ENCODE peak calls at places on chromosomes 4 and X, in eight cellular contexts. One of them, this sample, is unnamed.

GRCh38 chrX:134548257-134548732 is 88.3 kb downstream of the HPRT1 start:
- DNase-seq in brain microvascular endothelial cell: no peak
- DNase-seq in tibial nerve: no peak
- DNase-seq in cardiac fibroblast: no peak
- DNase-seq in SK-N-SH: peak
- DNase-seq in RWPE1: no peak
- DNase-seq in GM23338: peak
- DNase-seq in transverse colon: no peak
- DNase-seq in this sample: peak

GRCh38 chr4:173424899-173425805 is 26.2 kb upstream of the SCRG1 start:
- DNase-seq in cardiac fibroblast: peak
- DNase-seq in transverse colon: no peak
- DNase-seq in RWPE1: no peak
- DNase-seq in SK-N-SH: no peak
- DNase-seq in tibial nerve: no peak
- DNase-seq in brain microvascular endothelial cell: peak
- DNase-seq in GM23338: no peak
- DNase-seq in this sample: peak

GRCh38 chr4:77002721-77003120 is 53.2 kb downstream of the SEPTIN11 start:
- DNase-seq in GM23338: no peak
- DNase-seq in cardiac fibroblast: no peak
- DNase-seq in transverse colon: no peak
- DNase-seq in brain microvascular endothelial cell: no peak
- DNase-seq in SK-N-SH: no peak
- DNase-seq in tibial nerve: no peak
- DNase-seq in RWPE1: no peak
- DNase-seq in this sample: no peak

GRCh38 chr4:74228691-74229640 is 71.0 kb downstream of the MTHFD2L start:
- DNase-seq in cardiac fibroblast: peak
- DNase-seq in transverse colon: peak
- DNase-seq in GM23338: peak
- DNase-seq in RWPE1: peak
- DNase-seq in tibial nerve: peak
- DNase-seq in brain microvascular endothelial cell: peak
- DNase-seq in SK-N-SH: peak
- DNase-seq in this sample: peak

GRCh38 chr4:128228021-128228571 is 59.5 kb downstream of the PGRMC2 start:
- DNase-seq in GM23338: no peak
- DNase-seq in SK-N-SH: no peak
- DNase-seq in cardiac fibroblast: no peak
- DNase-seq in tibial nerve: no peak
- DNase-seq in RWPE1: peak
- DNase-seq in transverse colon: no peak
- DNase-seq in brain microvascular endothelial cell: no peak
- DNase-seq in this sample: no peak

GRCh38 chr4:138329506-138330070 is 87.4 kb upstream of the SLC7A11 start:
- DNase-seq in SK-N-SH: no peak
- DNase-seq in cardiac fibroblast: no peak
- DNase-seq in transverse colon: no peak
- DNase-seq in RWPE1: no peak
- DNase-seq in GM23338: no peak
- DNase-seq in brain microvascular endothelial cell: no peak
- DNase-seq in tibial nerve: no peak
- DNase-seq in this sample: no peak

GRCh38 chr4:94127707-94128328 is 79.8 kb upstream of the SMARCAD1 start:
- DNase-seq in cardiac fibroblast: peak
- DNase-seq in tibial nerve: no peak
- DNase-seq in GM23338: peak
- DNase-seq in RWPE1: peak
- DNase-seq in brain microvascular endothelial cell: no peak
- DNase-seq in SK-N-SH: peak
- DNase-seq in transverse colon: no peak
- DNase-seq in this sample: peak

GRCh38 chrX:155949098-155949497 is 48.4 kb upstream of the IL9R start:
- DNase-seq in tibial nerve: no peak
- DNase-seq in cardiac fibroblast: peak
- DNase-seq in transverse colon: no peak
- DNase-seq in RWPE1: peak
- DNase-seq in SK-N-SH: no peak
- DNase-seq in GM23338: no peak
- DNase-seq in brain microvascular endothelial cell: no peak
- DNase-seq in this sample: no peak

GRCh38 chr4:168731706-168732414 is 235.0 kb downstream of the PALLD start:
- DNase-seq in RWPE1: no peak
- DNase-seq in GM23338: no peak
- DNase-seq in cardiac fibroblast: no peak
- DNase-seq in SK-N-SH: no peak
- DNase-seq in transverse colon: no peak
- DNase-seq in brain microvascular endothelial cell: no peak
- DNase-seq in tibial nerve: no peak
- DNase-seq in this sample: no peak

GRCh38 chrX:45709381-45709780 is 508.7 kb upstream of the DIPK2B start:
- DNase-seq in cardiac fibroblast: no peak
- DNase-seq in transverse colon: no peak
- DNase-seq in RWPE1: no peak
- DNase-seq in tibial nerve: no peak
- DNase-seq in GM23338: no peak
- DNase-seq in brain microvascular endothelial cell: no peak
- DNase-seq in SK-N-SH: no peak
- DNase-seq in this sample: peak

GRCh38 chrX:100647095-100647494 is 3.1 kb downstream of the SRPX2 start:
- DNase-seq in SK-N-SH: no peak
- DNase-seq in brain microvascular endothelial cell: no peak
- DNase-seq in cardiac fibroblast: peak
- DNase-seq in transverse colon: no peak
- DNase-seq in tibial nerve: peak
- DNase-seq in RWPE1: no peak
- DNase-seq in GM23338: no peak
- DNase-seq in this sample: peak

GRCh38 chr4:52028970-52029369 is 8.8 kb upstream of the LRRC66 start:
- DNase-seq in tibial nerve: no peak
- DNase-seq in brain microvascular endothelial cell: peak
- DNase-seq in transverse colon: no peak
- DNase-seq in GM23338: no peak
- DNase-seq in cardiac fibroblast: peak
- DNase-seq in RWPE1: peak
- DNase-seq in SK-N-SH: no peak
- DNase-seq in this sample: peak

GRCh38 chr4:154018659-154019058 is 229.8 kb upstream of the SFRP2 start:
- DNase-seq in tibial nerve: no peak
- DNase-seq in SK-N-SH: peak
- DNase-seq in cardiac fibroblast: no peak
- DNase-seq in brain microvascular endothelial cell: no peak
- DNase-seq in RWPE1: no peak
- DNase-seq in transverse colon: no peak
- DNase-seq in GM23338: peak
- DNase-seq in this sample: no peak

GRCh38 chr4:25310066-25310824 is 2.3 kb upstream of the ZCCHC4 start:
- DNase-seq in cardiac fibroblast: no peak
- DNase-seq in transverse colon: no peak
- DNase-seq in tibial nerve: no peak
- DNase-seq in brain microvascular endothelial cell: no peak
- DNase-seq in RWPE1: no peak
- DNase-seq in SK-N-SH: no peak
- DNase-seq in GM23338: no peak
- DNase-seq in this sample: no peak

GRCh38 chr4:80335554-80336358 is at the start of gene CFAP299:
- DNase-seq in transverse colon: peak
- DNase-seq in RWPE1: peak
- DNase-seq in brain microvascular endothelial cell: peak
- DNase-seq in tibial nerve: peak
- DNase-seq in GM23338: peak
- DNase-seq in SK-N-SH: peak
- DNase-seq in cardiac fibroblast: peak
- DNase-seq in this sample: peak

GRCh38 chrX:48785156-48785524 is 1.2 kb upstream of the GATA1 start:
- DNase-seq in GM23338: no peak
- DNase-seq in cardiac fibroblast: no peak
- DNase-seq in transverse colon: no peak
- DNase-seq in brain microvascular endothelial cell: no peak
- DNase-seq in RWPE1: no peak
- DNase-seq in SK-N-SH: peak
- DNase-seq in tibial nerve: no peak
- DNase-seq in this sample: no peak

GRCh38 chr4:55355555-55355954 is 9.5 kb downstream of the SRD5A3 start:
- DNase-seq in brain microvascular endothelial cell: no peak
- DNase-seq in GM23338: no peak
- DNase-seq in tibial nerve: no peak
- DNase-seq in transverse colon: no peak
- DNase-seq in SK-N-SH: no peak
- DNase-seq in RWPE1: no peak
- DNase-seq in cardiac fibroblast: no peak
- DNase-seq in this sample: no peak

GRCh38 chrX:139429913-139430312 is 100.6 kb upstream of the F9 start:
- DNase-seq in brain microvascular endothelial cell: no peak
- DNase-seq in cardiac fibroblast: no peak
- DNase-seq in GM23338: peak
- DNase-seq in tibial nerve: no peak
- DNase-seq in transverse colon: no peak
- DNase-seq in SK-N-SH: no peak
- DNase-seq in RWPE1: no peak
- DNase-seq in this sample: peak

GRCh38 chr4:65383589-65384305 is 286.5 kb downstream of the EPHA5 start:
- DNase-seq in RWPE1: peak
- DNase-seq in transverse colon: no peak
- DNase-seq in cardiac fibroblast: no peak
- DNase-seq in GM23338: no peak
- DNase-seq in SK-N-SH: no peak
- DNase-seq in brain microvascular endothelial cell: peak
- DNase-seq in tibial nerve: no peak
- DNase-seq in this sample: peak

GRCh38 chr4:149279331-149279730 is 536.3 kb downstream of the IQCM start:
- DNase-seq in SK-N-SH: no peak
- DNase-seq in tibial nerve: no peak
- DNase-seq in RWPE1: no peak
- DNase-seq in GM23338: no peak
- DNase-seq in brain microvascular endothelial cell: no peak
- DNase-seq in cardiac fibroblast: no peak
- DNase-seq in transverse colon: no peak
- DNase-seq in this sample: no peak

GRCh38 chr4:67465032-67465762 is 80.1 kb downstream of the CENPC start:
- DNase-seq in GM23338: no peak
- DNase-seq in RWPE1: no peak
- DNase-seq in SK-N-SH: no peak
- DNase-seq in cardiac fibroblast: no peak
- DNase-seq in transverse colon: no peak
- DNase-seq in brain microvascular endothelial cell: peak
- DNase-seq in tibial nerve: no peak
- DNase-seq in this sample: no peak

GRCh38 chr4:1684756-1685603 is 867 bp upstream of the FAM53A start:
- DNase-seq in brain microvascular endothelial cell: no peak
- DNase-seq in GM23338: no peak
- DNase-seq in tibial nerve: no peak
- DNase-seq in cardiac fibroblast: no peak
- DNase-seq in RWPE1: no peak
- DNase-seq in transverse colon: peak
- DNase-seq in SK-N-SH: no peak
- DNase-seq in this sample: no peak

GRCh38 chr4:104395219-104395618 is 99.5 kb downstream of the CXXC4 start:
- DNase-seq in tibial nerve: no peak
- DNase-seq in SK-N-SH: no peak
- DNase-seq in cardiac fibroblast: no peak
- DNase-seq in GM23338: peak
- DNase-seq in brain microvascular endothelial cell: no peak
- DNase-seq in transverse colon: no peak
- DNase-seq in RWPE1: no peak
- DNase-seq in this sample: peak

DNA sequence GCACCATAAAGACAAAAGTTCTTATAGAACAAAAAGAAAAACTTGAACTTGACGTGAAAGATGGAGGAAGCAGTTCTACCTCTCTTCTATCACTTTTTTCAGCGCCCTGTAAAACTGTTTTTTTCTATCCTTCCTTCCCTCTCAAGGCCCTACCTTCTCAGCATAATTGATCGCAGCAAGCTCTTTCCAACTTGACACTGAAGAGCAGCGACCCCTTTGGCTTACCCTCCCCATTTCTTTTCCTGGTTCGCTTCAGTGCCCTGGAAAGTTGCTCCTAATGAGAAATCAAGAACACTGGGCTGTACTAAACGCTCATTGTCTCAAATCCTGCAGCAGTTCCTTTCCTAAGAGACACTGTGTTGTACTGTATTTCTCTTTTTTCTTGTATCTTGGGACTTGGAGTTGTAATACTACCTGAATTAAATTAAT is 150.6 kb upstream of the SLC4A4 start:
- DNase-seq in tibial nerve: no peak
- DNase-seq in cardiac fibroblast: peak
- DNase-seq in SK-N-SH: no peak
- DNase-seq in RWPE1: no peak
- DNase-seq in brain microvascular endothelial cell: no peak
- DNase-seq in GM23338: peak
- DNase-seq in transverse colon: no peak
- DNase-seq in this sample: no peak
- TF ChIP-seq CTCF in tibial nerve: no peak
- TF ChIP-seq CTCF in cardiac fibroblast: no peak
- TF ChIP-seq CTCF in SK-N-SH: no peak
- TF ChIP-seq CTCF in RWPE1: no peak
- TF ChIP-seq CTCF in brain microvascular endothelial cell: peak
- TF ChIP-seq CTCF in GM23338: peak
- TF ChIP-seq CTCF in transverse colon: no peak
- TF ChIP-seq CTCF in this sample: no peak

DNA sequence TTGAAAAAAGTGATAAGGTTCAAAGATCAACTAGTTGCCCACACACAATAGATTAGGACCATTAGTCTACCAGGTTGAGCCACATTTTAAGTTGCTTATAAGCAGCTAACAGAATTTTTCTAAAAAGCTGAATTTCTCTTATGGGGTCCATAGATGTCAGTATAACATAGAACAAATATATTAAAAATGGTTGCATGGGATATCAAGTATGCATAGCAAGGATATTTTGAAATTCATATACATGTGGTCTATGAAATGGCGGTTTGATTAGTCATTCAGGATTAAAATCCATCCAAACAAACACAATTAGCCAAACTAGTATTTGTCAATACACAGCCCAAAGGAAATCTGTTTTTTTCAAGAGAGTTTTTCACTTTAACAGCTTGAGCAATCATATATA is 33.5 kb upstream of the AMOT start:
- DNase-seq in transverse colon: no peak
- DNase-seq in GM23338: peak
- DNase-seq in cardiac fibroblast: peak
- DNase-seq in brain microvascular endothelial cell: no peak
- DNase-seq in SK-N-SH: no peak
- DNase-seq in tibial nerve: no peak
- DNase-seq in RWPE1: no peak
- DNase-seq in this sample: peak
- TF ChIP-seq CTCF in transverse colon: no peak
- TF ChIP-seq CTCF in GM23338: no peak
- TF ChIP-seq CTCF in cardiac fibroblast: no peak
- TF ChIP-seq CTCF in brain microvascular endothelial cell: no peak
- TF ChIP-seq CTCF in SK-N-SH: peak
- TF ChIP-seq CTCF in tibial nerve: no peak
- TF ChIP-seq CTCF in RWPE1: no peak
- TF ChIP-seq CTCF in this sample: no peak

GRCh38 chr4:183602444-183603102 is 56.4 kb downstream of the RWDD4 start:
- DNase-seq in transverse colon: no peak
- DNase-seq in tibial nerve: no peak
- DNase-seq in cardiac fibroblast: peak
- DNase-seq in SK-N-SH: no peak
- DNase-seq in RWPE1: peak
- DNase-seq in GM23338: peak
- DNase-seq in brain microvascular endothelial cell: no peak
- DNase-seq in this sample: peak
- TF ChIP-seq CTCF in transverse colon: peak
- TF ChIP-seq CTCF in tibial nerve: peak
- TF ChIP-seq CTCF in cardiac fibroblast: peak
- TF ChIP-seq CTCF in SK-N-SH: peak
- TF ChIP-seq CTCF in RWPE1: peak
- TF ChIP-seq CTCF in GM23338: peak
- TF ChIP-seq CTCF in brain microvascular endothelial cell: peak
- TF ChIP-seq CTCF in this sample: peak

GRCh38 chr4:7355795-7356194 is 78.9 kb downstream of the PSAPL1 start:
- DNase-seq in RWPE1: no peak
- DNase-seq in SK-N-SH: no peak
- DNase-seq in transverse colon: no peak
- DNase-seq in brain microvascular endothelial cell: no peak
- DNase-seq in GM23338: no peak
- DNase-seq in tibial nerve: no peak
- DNase-seq in cardiac fibroblast: no peak
- DNase-seq in this sample: no peak
- TF ChIP-seq CTCF in RWPE1: no peak
- TF ChIP-seq CTCF in SK-N-SH: no peak
- TF ChIP-seq CTCF in transverse colon: no peak
- TF ChIP-seq CTCF in brain microvascular endothelial cell: no peak
- TF ChIP-seq CTCF in GM23338: no peak
- TF ChIP-seq CTCF in tibial nerve: no peak
- TF ChIP-seq CTCF in cardiac fibroblast: no peak
- TF ChIP-seq CTCF in this sample: no peak

This sample was measured in fibroblast of mammary gland.